ENCODE peak calls at places on chromosome 21, in seven cellular contexts. F, D, M, E, L, O and H are unnamed samples. For H3K4me1, the result is how much of the 10 kb centered on the place peaks cover.

GRCh38 chr21:43968410-43969114 is 43.5 kb upstream of the TRAPPC10 start:
- DNase-seq in F (no peak), D (no peak), M (no peak), E (no peak), L (no peak), O (no peak), H (no peak)

GRCh38 chr21:42324896-42325295 is 9.7 kb upstream of the TFF3 start:
- DNase-seq in F (no peak), D (peak), M (no peak), E (no peak), L (peak), O (no peak), H (no peak)

GRCh38 chr21:45409466-45410150 is 4.6 kb downstream of the COL18A1 start:
- DNase-seq in F (peak), D (peak), M (no peak), E (no peak), L (peak), O (peak), H (no peak)

GRCh38 chr21:41241341-41241740 is 73.4 kb downstream of the BACE2 start:
- DNase-seq in F (no peak), D (no peak), M (no peak), E (no peak), L (no peak), O (peak), H (no peak)

GRCh38 chr21:43262427-43262826 is 93.6 kb downstream of the CRYAA start:
- DNase-seq in F (no peak), D (no peak), M (no peak), E (no peak), L (peak), O (no peak), H (peak)

GRCh38 chr21:37564924-37565529 is 198.5 kb downstream of the DYRK1A start:
- DNase-seq in F (peak), D (no peak), M (no peak), E (no peak), L (no peak), O (peak), H (peak)

GRCh38 chr21:31326478-31327247 is 17.4 kb downstream of the TIAM1 start:
- DNase-seq in F (no peak), D (no peak), M (no peak), E (no peak), L (no peak), O (peak), H (no peak)

GRCh38 chr21:38434913-38435533 is 63.3 kb downstream of the ERG start:
- DNase-seq in F (no peak), D (no peak), M (no peak), E (no peak), L (no peak), O (peak), H (peak)

GRCh38 chr21:17610862-17611261 is 1.8 kb downstream of the BTG3 start:
- DNase-seq in F (peak), D (peak), M (no peak), E (no peak), L (no peak), O (peak), H (peak)

GRCh38 chr21:43188181-43188580 is 19.4 kb downstream of the CRYAA start:
- DNase-seq in F (no peak), D (peak), M (no peak), E (peak), L (peak), O (no peak), H (no peak)

GRCh38 chr21:43892984-43893535 is 28.0 kb downstream of the AGPAT3 start:
- DNase-seq in F (no peak), D (no peak), M (no peak), E (no peak), L (no peak), O (no peak), H (no peak)

GRCh38 chr21:33688343-33688742 is 46.0 kb downstream of the ITSN1 start:
- DNase-seq in F (no peak), D (no peak), M (no peak), E (no peak), L (no peak), O (no peak), H (no peak)

GRCh38 chr21:36889401-36889800 is 77.1 kb downstream of the HLCS start:
- DNase-seq in F (no peak), D (no peak), M (no peak), E (no peak), L (no peak), O (peak), H (no peak)

GRCh38 chr21:42220138-42220701 is 1.3 kb downstream of the ABCG1 start:
- DNase-seq in F (peak), D (peak), M (no peak), E (peak), L (peak), O (peak), H (peak)

GRCh38 chr21:18373631-18374030 is 30.0 kb downstream of the TMPRSS15 start:
- DNase-seq in F (no peak), D (no peak), M (no peak), E (no peak), L (no peak), O (peak), H (no peak)

GRCh38 chr21:43206231-43207042 is 37.6 kb downstream of the CRYAA start:
- DNase-seq in F (no peak), D (peak), M (no peak), E (peak), L (peak), O (no peak), H (no peak)

GRCh38 chr21:18832081-18832670 is 428.6 kb upstream of the TMPRSS15 start:
- DNase-seq in F (no peak), D (no peak), M (no peak), E (no peak), L (no peak), O (no peak), H (no peak)

GRCh38 chr21:31730687-31731111 is 1.2 kb downstream of the SCAF4 start:
- DNase-seq in F (peak), D (no peak), M (no peak), E (no peak), L (peak), O (no peak), H (no peak)

GRCh38 chr21:41643246-41643966 is 123.4 kb downstream of the RIPK4 start:
- DNase-seq in F (no peak), D (no peak), M (no peak), E (no peak), L (no peak), O (peak), H (no peak)

GRCh38 chr21:25963186-25963585 is 207.4 kb downstream of the APP start:
- DNase-seq in F (no peak), D (no peak), M (no peak), E (no peak), L (no peak), O (peak), H (no peak)

GRCh38 chr21:44306926-44307687 is 7.3 kb downstream of the PFKL start:
- DNase-seq in F (no peak), D (no peak), M (no peak), E (no peak), L (no peak), O (peak), H (no peak)

GRCh38 chr21:16308269-16308668 is 578.5 kb downstream of the USP25 start:
- DNase-seq in F (no peak), D (no peak), M (no peak), E (no peak), L (no peak), O (peak), H (no peak)

GRCh38 chr21:32949701-32950100 is 76.0 kb upstream of the OLIG2 start:
- DNase-seq in F (no peak), D (no peak), M (no peak), E (no peak), L (no peak), O (no peak), H (no peak)

GRCh38 chr21:41444703-41445464 is 18.8 kb downstream of the MX1 start:
- DNase-seq in F (no peak), D (no peak), M (no peak), E (peak), L (no peak), O (no peak), H (no peak)

GRCh38 chr21:45276620-45277019 is 11.1 kb downstream of the POFUT2 start:
- DNase-seq in F (no peak), D (peak), M (no peak), E (peak), L (peak), O (no peak), H (no peak)

GRCh38 chr21:39071623-39072214 is 111.5 kb downstream of the PSMG1 start:
- DNase-seq in F (peak), D (no peak), M (no peak), E (no peak), L (no peak), O (peak), H (peak)

GRCh38 chr21:44982558-44983244 is 42.9 kb downstream of the SLX9 start:
- DNase-seq in F (peak), D (peak), M (peak), E (peak), L (no peak), O (peak), H (peak)

GRCh38 chr21:43325036-43325435 is 101.9 kb downstream of the SIK1 start:
- DNase-seq in F (no peak), D (no peak), M (no peak), E (no peak), L (no peak), O (no peak), H (no peak)

GRCh38 chr21:38816400-38816973 is 10.8 kb downstream of the ETS2 start:
- DNase-seq in F (no peak), D (no peak), M (no peak), E (no peak), L (no peak), O (no peak), H (no peak)

GRCh38 chr21:39673736-39674135 is 61.0 kb downstream of the B3GALT5 start:
- DNase-seq in F (no peak), D (no peak), M (no peak), E (no peak), L (no peak), O (no peak), H (no peak)

GRCh38 chr21:35352066-35352770 is 303.1 kb upstream of the RUNX1 start:
- DNase-seq in F (no peak), D (no peak), M (no peak), E (no peak), L (no peak), O (peak), H (no peak)

GRCh38 chr21:42641311-42642218 is 11.9 kb upstream of the PDE9A start:
- DNase-seq in F (no peak), D (no peak), M (no peak), E (no peak), L (no peak), O (peak), H (peak)

GRCh38 chr21:42991992-42992740 is 17.8 kb downstream of the PKNOX1 start:
- DNase-seq in F (no peak), D (peak), M (no peak), E (no peak), L (peak), O (peak), H (peak)

GRCh38 chr21:42393443-42393950 is 2.4 kb downstream of the TMPRSS3 start:
- DNase-seq in F (no peak), D (no peak), M (no peak), E (no peak), L (no peak), O (no peak), H (no peak)

GRCh38 chr21:32807717-32808380 is 36.3 kb upstream of the PAXBP1 start:
- DNase-seq in F (no peak), D (no peak), M (no peak), E (no peak), L (peak), O (peak), H (no peak)

GRCh38 chr21:42959754-42960153 is 14.6 kb upstream of the PKNOX1 start:
- DNase-seq in F (no peak), D (no peak), M (no peak), E (no peak), L (no peak), O (no peak), H (no peak)

GRCh38 chr21:17343055-17343454 is 169.8 kb upstream of the CXADR start:
- DNase-seq in F (peak), D (no peak), M (no peak), E (no peak), L (no peak), O (peak), H (peak)

GRCh38 chr21:33811147-33812024 is 104.2 kb downstream of the ATP5PO start:
- DNase-seq in F (no peak), D (no peak), M (no peak), E (no peak), L (no peak), O (peak), H (no peak)

DNA sequence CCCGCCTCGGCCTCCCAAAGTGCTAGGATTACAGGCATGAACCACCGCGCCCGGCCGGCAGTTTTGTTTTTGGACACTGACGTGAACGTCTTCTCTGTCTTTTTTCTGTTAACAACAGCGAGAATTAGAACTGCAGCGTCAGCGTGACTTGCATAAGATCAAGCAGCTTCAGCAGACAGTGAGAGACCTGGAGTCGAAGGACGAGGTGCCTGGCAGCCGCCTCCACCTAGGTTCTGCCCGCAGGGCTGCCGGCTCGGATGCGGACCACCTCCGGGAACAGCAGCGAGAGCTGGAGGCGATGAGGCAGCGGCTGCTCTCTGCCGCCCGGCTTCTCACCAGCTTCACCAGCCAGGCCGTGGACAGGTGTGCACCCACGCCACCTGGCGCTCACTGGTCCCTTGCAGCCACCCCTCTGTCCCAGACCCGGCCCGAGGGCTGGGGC is 22.9 kb upstream of the DIP2A start:
- DNase-seq in F (no peak), D (no peak), M (no peak), E (no peak), L (no peak), O (no peak), H (no peak)
- H3K4me1 ChIP-seq in F (under half), D (under half), M (under half), E (under half), L (under half), O (under half), H (under half)

GRCh38 chr21:15022608-15023261 is 42.1 kb downstream of the NRIP1 start:
- DNase-seq in F (no peak), D (no peak), M (no peak), E (no peak), L (no peak), O (peak), H (no peak)
- TF ChIP-seq CTCF in F (no peak), D (no peak), M (no peak), E (no peak), L (peak), O (no peak), H (no peak)

GRCh38 chr21:29306920-29307319 is 8.2 kb downstream of the BACH1 start:
- DNase-seq in F (no peak), D (no peak), M (no peak), E (no peak), L (no peak), O (no peak), H (no peak)

GRCh38 chr21:29307718-29308455 is 9.2 kb downstream of the BACH1 start:
- DNase-seq in F (no peak), D (no peak), M (no peak), E (no peak), L (no peak), O (no peak), H (no peak)

GRCh38 chr21:29308456-29308783 is 9.7 kb downstream of the BACH1 start:
- DNase-seq in F (no peak), D (no peak), M (no peak), E (no peak), L (no peak), O (peak), H (no peak)

GRCh38 chr21:29311802-29312201 is 13.1 kb downstream of the BACH1 start:
- DNase-seq in F (no peak), D (no peak), M (no peak), E (no peak), L (no peak), O (no peak), H (no peak)

DNA sequence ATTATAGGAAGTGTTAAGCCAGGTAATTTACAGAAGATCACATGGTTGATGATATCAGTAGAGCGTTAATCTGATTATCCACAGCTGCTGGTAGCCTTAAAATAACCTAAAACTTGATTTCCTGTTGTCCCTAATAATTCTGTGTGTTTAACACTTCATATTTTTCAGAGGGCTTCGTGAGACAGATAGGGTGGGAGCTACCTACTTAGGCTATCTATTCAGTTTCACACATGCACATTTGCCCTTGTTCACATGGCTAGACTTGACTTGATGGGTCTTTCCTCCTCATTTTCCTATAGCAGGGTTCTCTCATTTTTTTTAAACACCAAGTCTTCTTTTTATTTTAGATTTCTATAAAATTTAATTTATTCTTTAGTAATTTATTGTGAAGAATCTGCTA is 11.0 kb downstream of the BACH1 start:
- DNase-seq in F (no peak), D (no peak), M (no peak), E (no peak), L (no peak), O (no peak), H (no peak)
- H3K4me1 ChIP-seq in F (half or more), D (under half), M (under half), E (under half), L (under half), O (under half), H (under half)

DNA sequence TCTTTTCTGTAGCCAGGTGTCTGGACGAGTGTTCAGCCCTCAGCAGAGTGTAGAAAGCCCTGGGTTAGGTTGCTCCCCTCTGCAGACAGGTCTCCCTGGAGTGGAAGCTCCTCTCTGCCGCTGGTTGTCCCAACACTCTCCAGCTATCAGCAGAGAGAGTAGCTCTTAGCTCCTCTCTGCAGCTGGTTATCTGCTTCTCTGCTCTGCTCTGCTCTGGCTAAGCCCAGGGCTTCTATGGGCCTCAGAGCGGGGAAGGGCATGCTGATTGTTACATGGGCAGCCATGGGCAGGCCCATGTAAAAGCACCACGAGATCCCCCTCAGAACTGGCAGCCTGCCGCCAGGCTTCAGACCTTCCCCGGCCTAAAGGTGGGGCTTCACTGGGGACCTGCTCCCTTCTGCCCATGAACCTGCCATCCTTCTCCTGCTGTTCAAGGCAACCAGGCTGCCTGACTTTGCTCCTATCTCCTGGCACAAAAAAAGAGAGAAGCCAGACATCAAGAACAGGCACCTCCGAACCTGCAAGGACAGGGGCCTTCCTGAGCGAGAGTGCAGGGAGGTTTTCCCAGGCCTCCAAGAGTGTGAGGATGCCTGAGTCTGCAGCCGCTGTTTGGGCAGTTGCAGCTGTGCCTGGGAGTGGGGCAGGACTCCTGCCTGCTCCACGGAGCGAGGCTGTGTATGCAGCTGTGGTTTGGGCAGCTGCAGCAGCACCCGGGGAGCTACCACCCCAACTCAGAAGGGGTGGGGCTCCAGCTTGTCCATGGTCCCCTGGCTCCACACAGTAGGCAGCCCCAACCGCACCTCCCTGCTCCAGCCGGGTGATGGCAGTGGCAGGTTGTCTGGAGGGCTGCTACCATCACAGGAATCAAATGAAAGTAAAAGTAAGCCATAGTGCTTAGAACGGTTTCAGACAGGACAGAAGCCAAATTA is 973.7 kb downstream of the LTN1 start:
- DNase-seq in F (no peak), D (no peak), M (no peak), E (no peak), L (peak), O (no peak), H (peak)
- TF ChIP-seq CTCF in F (peak), D (no peak), M (no peak), E (no peak), L (peak), O (no peak), H (peak)